ENCODE peak calls at places on chromosomes 5 and 9, in ten cellular contexts. One of them, this sample, is unnamed.

GRCh38 chr9:88947581-88948573 is 43.4 kb upstream of the S1PR3 start:
- DNase-seq in tibial nerve: no peak
- DNase-seq in cardiac fibroblast: peak; percentile 18
- DNase-seq in astrocyte: peak; percentile 68
- DNase-seq in A549: no peak
- DNase-seq in heart right ventricle: no peak
- DNase-seq in HCT116: no peak
- DNase-seq in AG04449: no peak
- DNase-seq in tibial artery: no peak
- DNase-seq in upper lobe of right lung: no peak
- DNase-seq in this sample: peak; percentile 53

GRCh38 chr9:78272307-78272706 is 24.6 kb upstream of the PSAT1 start:
- DNase-seq in tibial nerve: no peak
- DNase-seq in cardiac fibroblast: no peak
- DNase-seq in astrocyte: no peak
- DNase-seq in A549: no peak
- DNase-seq in heart right ventricle: no peak
- DNase-seq in HCT116: no peak
- DNase-seq in AG04449: no peak
- DNase-seq in tibial artery: no peak
- DNase-seq in upper lobe of right lung: no peak
- DNase-seq in this sample: no peak

GRCh38 chr5:93186031-93186682 is 394.9 kb downstream of the NR2F1-AS1 start:
- DNase-seq in tibial nerve: no peak
- DNase-seq in cardiac fibroblast: peak; percentile 61
- DNase-seq in astrocyte: peak; percentile 93
- DNase-seq in A549: no peak
- DNase-seq in heart right ventricle: no peak
- DNase-seq in HCT116: peak; percentile 59
- DNase-seq in AG04449: peak; percentile 44
- DNase-seq in tibial artery: no peak
- DNase-seq in upper lobe of right lung: no peak
- DNase-seq in this sample: peak; percentile 71

GRCh38 chr5:13307480-13307879 is 637.0 kb downstream of the DNAH5 start:
- DNase-seq in tibial nerve: no peak
- DNase-seq in cardiac fibroblast: no peak
- DNase-seq in astrocyte: no peak
- DNase-seq in A549: no peak
- DNase-seq in heart right ventricle: no peak
- DNase-seq in HCT116: no peak
- DNase-seq in AG04449: no peak
- DNase-seq in tibial artery: no peak
- DNase-seq in upper lobe of right lung: no peak
- DNase-seq in this sample: no peak

GRCh38 chr9:112135706-112136105 is 39.4 kb downstream of the SUSD1 start:
- DNase-seq in tibial nerve: no peak
- DNase-seq in cardiac fibroblast: peak; percentile 59
- DNase-seq in astrocyte: peak; percentile 73
- DNase-seq in A549: no peak
- DNase-seq in heart right ventricle: no peak
- DNase-seq in HCT116: no peak
- DNase-seq in AG04449: no peak
- DNase-seq in tibial artery: no peak
- DNase-seq in upper lobe of right lung: no peak
- DNase-seq in this sample: peak; percentile 29

GRCh38 chr9:115212832-115213231 is 94.9 kb upstream of the TNC start:
- DNase-seq in tibial nerve: no peak
- DNase-seq in cardiac fibroblast: no peak
- DNase-seq in astrocyte: no peak
- DNase-seq in A549: no peak
- DNase-seq in heart right ventricle: no peak
- DNase-seq in HCT116: no peak
- DNase-seq in AG04449: no peak
- DNase-seq in tibial artery: no peak
- DNase-seq in upper lobe of right lung: no peak
- DNase-seq in this sample: no peak

GRCh38 chr9:125203259-125203658 is 2.9 kb downstream of the RABEPK start:
- DNase-seq in tibial nerve: no peak
- DNase-seq in cardiac fibroblast: no peak
- DNase-seq in astrocyte: no peak
- DNase-seq in A549: no peak
- DNase-seq in heart right ventricle: no peak
- DNase-seq in HCT116: no peak
- DNase-seq in AG04449: no peak
- DNase-seq in tibial artery: no peak
- DNase-seq in upper lobe of right lung: no peak
- DNase-seq in this sample: no peak

GRCh38 chr5:175202461-175203065 is 241.4 kb downstream of the DRD1 start:
- DNase-seq in tibial nerve: no peak
- DNase-seq in cardiac fibroblast: no peak
- DNase-seq in astrocyte: peak; percentile 79
- DNase-seq in A549: peak; percentile 24
- DNase-seq in heart right ventricle: no peak
- DNase-seq in HCT116: peak; percentile 47
- DNase-seq in AG04449: no peak
- DNase-seq in tibial artery: no peak
- DNase-seq in upper lobe of right lung: no peak
- DNase-seq in this sample: peak; percentile 3

GRCh38 chr5:178624626-178625546 is 2.0 kb downstream of the CLK4 start:
- DNase-seq in tibial nerve: no peak
- DNase-seq in cardiac fibroblast: peak; percentile 8
- DNase-seq in astrocyte: peak; percentile 12
- DNase-seq in A549: no peak
- DNase-seq in heart right ventricle: no peak
- DNase-seq in HCT116: no peak
- DNase-seq in AG04449: no peak
- DNase-seq in tibial artery: no peak
- DNase-seq in upper lobe of right lung: no peak
- DNase-seq in this sample: no peak

GRCh38 chr5:178627259-178627598 is 379 bp upstream of the CLK4 start:
- DNase-seq in tibial nerve: no peak
- DNase-seq in cardiac fibroblast: no peak
- DNase-seq in astrocyte: no peak
- DNase-seq in A549: no peak
- DNase-seq in heart right ventricle: no peak
- DNase-seq in HCT116: no peak
- DNase-seq in AG04449: no peak
- DNase-seq in tibial artery: no peak
- DNase-seq in upper lobe of right lung: no peak
- DNase-seq in this sample: no peak

GRCh38 chr5:178625679-178626483 is 969 bp downstream of the CLK4 start:
- DNase-seq in tibial nerve: peak; percentile 39
- DNase-seq in cardiac fibroblast: peak; percentile 59
- DNase-seq in astrocyte: peak; percentile 46
- DNase-seq in A549: peak; percentile 20
- DNase-seq in heart right ventricle: no peak
- DNase-seq in HCT116: no peak
- DNase-seq in AG04449: no peak
- DNase-seq in tibial artery: no peak
- DNase-seq in upper lobe of right lung: no peak
- DNase-seq in this sample: peak; percentile 63

GRCh38 chr5:178630475-178630930 is 3.7 kb upstream of the CLK4 start:
- DNase-seq in tibial nerve: no peak
- DNase-seq in cardiac fibroblast: no peak
- DNase-seq in astrocyte: peak; percentile 22
- DNase-seq in A549: no peak
- DNase-seq in heart right ventricle: no peak
- DNase-seq in HCT116: peak; percentile 24
- DNase-seq in AG04449: no peak
- DNase-seq in tibial artery: no peak
- DNase-seq in upper lobe of right lung: no peak
- DNase-seq in this sample: no peak

GRCh38 chr5:178626484-178627258 is at the start of gene CLK4:
- DNase-seq in tibial nerve: peak; percentile 94
- DNase-seq in cardiac fibroblast: peak; percentile 96
- DNase-seq in astrocyte: peak; percentile 83
- DNase-seq in A549: peak; percentile 88
- DNase-seq in heart right ventricle: peak; percentile 98
- DNase-seq in HCT116: peak; percentile 88
- DNase-seq in AG04449: no peak
- DNase-seq in tibial artery: peak; percentile 95
- DNase-seq in upper lobe of right lung: peak; percentile 99
- DNase-seq in this sample: peak; percentile 97
- TF ChIP-seq CTCF in tibial nerve: no peak
- TF ChIP-seq CTCF in cardiac fibroblast: no peak
- TF ChIP-seq CTCF in astrocyte: no peak
- TF ChIP-seq CTCF in A549: no peak
- TF ChIP-seq CTCF in heart right ventricle: no peak
- TF ChIP-seq CTCF in HCT116: no peak
- TF ChIP-seq CTCF in AG04449: no peak
- TF ChIP-seq CTCF in tibial artery: peak; percentile 17
- TF ChIP-seq CTCF in upper lobe of right lung: no peak
- TF ChIP-seq CTCF in this sample: no peak

GRCh38 chr9:133738039-133738805 is at the start of gene SARDH:
- DNase-seq in tibial nerve: peak; percentile 49
- DNase-seq in cardiac fibroblast: peak; percentile 64
- DNase-seq in astrocyte: peak; percentile 16
- DNase-seq in A549: peak; percentile 55
- DNase-seq in heart right ventricle: peak; percentile 62
- DNase-seq in HCT116: no peak
- DNase-seq in AG04449: no peak
- DNase-seq in tibial artery: no peak
- DNase-seq in upper lobe of right lung: peak; percentile 79
- DNase-seq in this sample: peak; percentile 46

GRCh38 chr9:133738806-133739150 is 626 bp upstream of the SARDH start:
- DNase-seq in tibial nerve: no peak
- DNase-seq in cardiac fibroblast: no peak
- DNase-seq in astrocyte: no peak
- DNase-seq in A549: no peak
- DNase-seq in heart right ventricle: no peak
- DNase-seq in HCT116: no peak
- DNase-seq in AG04449: no peak
- DNase-seq in tibial artery: no peak
- DNase-seq in upper lobe of right lung: no peak
- DNase-seq in this sample: no peak

GRCh38 chr9:133737071-133737773 is 930 bp downstream of the SARDH start:
- DNase-seq in tibial nerve: no peak
- DNase-seq in cardiac fibroblast: no peak
- DNase-seq in astrocyte: no peak
- DNase-seq in A549: no peak
- DNase-seq in heart right ventricle: no peak
- DNase-seq in HCT116: no peak
- DNase-seq in AG04449: no peak
- DNase-seq in tibial artery: no peak
- DNase-seq in upper lobe of right lung: peak; percentile 62
- DNase-seq in this sample: no peak

GRCh38 chr9:133735894-133736293 is 2.3 kb downstream of the SARDH start:
- DNase-seq in tibial nerve: no peak
- DNase-seq in cardiac fibroblast: no peak
- DNase-seq in astrocyte: no peak
- DNase-seq in A549: no peak
- DNase-seq in heart right ventricle: no peak
- DNase-seq in HCT116: no peak
- DNase-seq in AG04449: no peak
- DNase-seq in tibial artery: no peak
- DNase-seq in upper lobe of right lung: no peak
- DNase-seq in this sample: no peak

DNA sequence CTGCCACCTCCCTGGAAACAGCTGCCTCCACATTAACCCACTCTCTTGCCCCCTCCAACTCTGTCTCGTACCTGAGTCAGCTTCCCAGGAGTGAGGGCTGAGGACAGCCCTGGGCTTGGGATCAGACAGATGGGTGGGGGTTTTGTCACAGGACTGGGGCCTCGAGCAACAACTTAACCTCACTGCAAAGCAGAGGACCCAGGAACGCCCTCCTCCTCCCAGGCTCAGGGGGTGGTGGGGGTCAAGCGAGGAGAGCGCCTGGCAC is 446 bp downstream of the SARDH start:
- DNase-seq in tibial nerve: no peak
- DNase-seq in cardiac fibroblast: no peak
- DNase-seq in astrocyte: no peak
- DNase-seq in A549: no peak
- DNase-seq in heart right ventricle: no peak
- DNase-seq in HCT116: no peak
- DNase-seq in AG04449: no peak
- DNase-seq in tibial artery: no peak
- DNase-seq in upper lobe of right lung: no peak
- DNase-seq in this sample: no peak
- H3K4me3 ChIP-seq in tibial nerve: no peak overlapping the region
- H3K4me3 ChIP-seq in cardiac fibroblast: peak overlapping the region; percentile 33
- H3K4me3 ChIP-seq in astrocyte: no peak overlapping the region
- H3K4me3 ChIP-seq in A549: no peak overlapping the region
- H3K4me3 ChIP-seq in heart right ventricle: peak overlapping the region; percentile 48
- H3K4me3 ChIP-seq in HCT116: peak overlapping the region; percentile 45
- H3K4me3 ChIP-seq in AG04449: peak overlapping the region; percentile 50
- H3K4me3 ChIP-seq in tibial artery: no peak overlapping the region
- H3K4me3 ChIP-seq in upper lobe of right lung: peak overlapping the region; percentile 46
- H3K4me3 ChIP-seq in this sample: peak overlapping the region; percentile 50

DNA sequence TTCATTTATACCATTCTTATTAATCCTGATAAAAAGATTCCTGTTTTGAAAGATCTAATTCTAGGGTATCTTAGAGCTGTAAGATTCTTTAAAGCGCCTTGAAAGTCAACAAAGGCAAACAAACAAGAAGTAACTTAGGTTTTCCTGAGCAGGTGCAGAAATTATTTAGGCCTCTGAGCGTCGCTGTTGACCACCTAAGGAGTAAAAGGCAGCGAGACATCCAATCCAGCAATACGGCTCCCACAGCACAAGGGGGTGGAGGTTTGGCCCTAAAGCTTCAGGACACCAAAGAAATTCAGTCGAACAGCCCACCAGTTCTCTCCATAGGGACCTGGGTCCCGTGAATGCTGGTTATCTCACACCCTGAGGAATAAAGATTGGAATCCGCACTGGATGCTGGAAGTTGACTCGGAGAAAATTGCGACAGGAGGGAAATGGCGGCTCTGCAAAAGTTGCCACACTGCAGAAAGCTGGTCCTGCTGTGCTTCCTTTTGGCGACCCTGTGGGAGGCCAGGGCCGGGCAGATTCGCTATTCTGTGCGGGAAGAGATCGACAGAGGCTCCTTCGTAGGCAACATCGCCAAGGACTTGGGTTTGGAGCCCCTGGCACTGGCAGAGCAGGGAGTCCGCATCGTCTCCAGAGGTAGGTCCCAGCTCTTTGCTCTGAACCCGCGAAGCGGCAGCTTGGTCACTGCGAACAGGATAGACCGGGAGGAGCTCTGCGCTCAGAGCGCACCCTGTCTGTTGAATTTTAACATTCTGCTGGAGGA is at the start of gene PCDHGA2:
- DNase-seq in tibial nerve: peak; percentile 44
- DNase-seq in cardiac fibroblast: peak; percentile 54
- DNase-seq in astrocyte: peak; percentile 28
- DNase-seq in A549: peak; percentile 24
- DNase-seq in heart right ventricle: no peak
- DNase-seq in HCT116: no peak
- DNase-seq in AG04449: no peak
- DNase-seq in tibial artery: no peak
- DNase-seq in upper lobe of right lung: no peak
- DNase-seq in this sample: peak; percentile 76
- TF ChIP-seq CTCF in tibial nerve: peak; percentile 22
- TF ChIP-seq CTCF in cardiac fibroblast: peak; percentile 49
- TF ChIP-seq CTCF in astrocyte: peak; percentile 41
- TF ChIP-seq CTCF in A549: peak; percentile 35
- TF ChIP-seq CTCF in heart right ventricle: peak; percentile 57
- TF ChIP-seq CTCF in HCT116: peak; percentile 33
- TF ChIP-seq CTCF in AG04449: peak; percentile 53
- TF ChIP-seq CTCF in tibial artery: peak; percentile 24
- TF ChIP-seq CTCF in upper lobe of right lung: peak; percentile 26
- TF ChIP-seq CTCF in this sample: peak; percentile 61

GRCh38 chr9:109781086-109781485 is 1.1 kb downstream of the PALM2AKAP2 start:
- DNase-seq in tibial nerve: no peak
- DNase-seq in cardiac fibroblast: peak; percentile 24
- DNase-seq in astrocyte: no peak
- DNase-seq in A549: no peak
- DNase-seq in heart right ventricle: no peak
- DNase-seq in HCT116: no peak
- DNase-seq in AG04449: no peak
- DNase-seq in tibial artery: no peak
- DNase-seq in upper lobe of right lung: no peak
- DNase-seq in this sample: peak; percentile 8

GRCh38 chr9:109780453-109781033 is 545 bp downstream of the PALM2AKAP2 start:
- DNase-seq in tibial nerve: no peak
- DNase-seq in cardiac fibroblast: no peak
- DNase-seq in astrocyte: peak; percentile 26
- DNase-seq in A549: no peak
- DNase-seq in heart right ventricle: no peak
- DNase-seq in HCT116: no peak
- DNase-seq in AG04449: no peak
- DNase-seq in tibial artery: no peak
- DNase-seq in upper lobe of right lung: no peak
- DNase-seq in this sample: peak; percentile 14

GRCh38 chr9:109779711-109780452 is at the start of gene PALM2AKAP2:
- DNase-seq in tibial nerve: no peak
- DNase-seq in cardiac fibroblast: peak; percentile 66
- DNase-seq in astrocyte: peak; percentile 54
- DNase-seq in A549: peak; percentile 39
- DNase-seq in heart right ventricle: peak; percentile 81
- DNase-seq in HCT116: no peak
- DNase-seq in AG04449: no peak
- DNase-seq in tibial artery: peak; percentile 68
- DNase-seq in upper lobe of right lung: peak; percentile 79
- DNase-seq in this sample: peak; percentile 60

GRCh38 chr9:109776391-109776790 is 3.6 kb upstream of the PALM2AKAP2 start:
- DNase-seq in tibial nerve: no peak
- DNase-seq in cardiac fibroblast: no peak
- DNase-seq in astrocyte: no peak
- DNase-seq in A549: no peak
- DNase-seq in heart right ventricle: no peak
- DNase-seq in HCT116: no peak
- DNase-seq in AG04449: no peak
- DNase-seq in tibial artery: no peak
- DNase-seq in upper lobe of right lung: no peak
- DNase-seq in this sample: no peak

GRCh38 chr9:109781541-109782197 is 1.7 kb downstream of the PALM2AKAP2 start:
- DNase-seq in tibial nerve: no peak
- DNase-seq in cardiac fibroblast: peak; percentile 14
- DNase-seq in astrocyte: peak; percentile 20
- DNase-seq in A549: no peak
- DNase-seq in heart right ventricle: no peak
- DNase-seq in HCT116: no peak
- DNase-seq in AG04449: no peak
- DNase-seq in tibial artery: peak; percentile 48
- DNase-seq in upper lobe of right lung: no peak
- DNase-seq in this sample: peak; percentile 11
- H3K4me3 ChIP-seq in tibial nerve: no peak overlapping the region
- H3K4me3 ChIP-seq in cardiac fibroblast: no peak overlapping the region
- H3K4me3 ChIP-seq in astrocyte: peak overlapping the region; percentile 88
- H3K4me3 ChIP-seq in A549: no peak overlapping the region
- H3K4me3 ChIP-seq in heart right ventricle: peak overlapping the region; percentile 82
- H3K4me3 ChIP-seq in HCT116: no peak overlapping the region
- H3K4me3 ChIP-seq in AG04449: peak overlapping the region; percentile 88
- H3K4me3 ChIP-seq in tibial artery: peak overlapping the region; percentile 73
- H3K4me3 ChIP-seq in upper lobe of right lung: peak overlapping the region; percentile 59
- H3K4me3 ChIP-seq in this sample: peak overlapping the region; percentile 80

This sample was measured in fibroblast of pulmonary artery.